ENCODE peak calls at places on chromosomes 16 and 17, in six cellular contexts. D, E, B, L, Y and O are unnamed samples.

GRCh38 chr17:77501101-77501566 is 360.4 kb downstream of the SEC14L1 start:
- DNase-seq in D (peak; percentile 56), E (peak; percentile 56), B (peak; percentile 57), L (no peak), Y (no peak), O (no peak)

GRCh38 chr16:58649707-58650106 is 20.1 kb upstream of the CNOT1 start:
- DNase-seq in D (no peak), E (no peak), B (no peak), L (no peak), Y (no peak), O (no peak)

GRCh38 chr16:12846592-12846991 is 42.9 kb upstream of the CPPED1 start:
- DNase-seq in D (no peak), E (no peak), B (no peak), L (no peak), Y (no peak), O (no peak)

GRCh38 chr17:38761612-38762011 is 9.1 kb downstream of the PSMB3 start:
- DNase-seq in D (no peak), E (peak; percentile 55), B (peak; percentile 81), L (no peak), Y (no peak), O (peak; percentile 58)

GRCh38 chr17:7232114-7232513 is 2.2 kb downstream of the DVL2 start:
- DNase-seq in D (no peak), E (no peak), B (no peak), L (no peak), Y (no peak), O (no peak)

GRCh38 chr17:40535924-40536717 is 29.2 kb downstream of the CCR7 start:
- DNase-seq in D (no peak), E (no peak), B (no peak), L (no peak), Y (peak; percentile 80), O (no peak)

GRCh38 chr16:48383877-48384304 is 1.3 kb downstream of the SIAH1 start:
- DNase-seq in D (no peak), E (peak; percentile 27), B (peak; percentile 31), L (peak; percentile 21), Y (no peak), O (no peak)

GRCh38 chr16:86227801-86228200 is 282.5 kb upstream of the FOXF1 start:
- DNase-seq in D (no peak), E (no peak), B (no peak), L (no peak), Y (no peak), O (no peak)

GRCh38 chr17:80005360-80006338 is 30.0 kb downstream of the TBC1D16 start:
- DNase-seq in D (peak; percentile 78), E (peak; percentile 72), B (peak; percentile 60), L (no peak), Y (no peak), O (peak; percentile 80)

GRCh38 chr16:71473891-71474290 is 11.8 kb upstream of the ZNF23 start:
- DNase-seq in D (no peak), E (no peak), B (no peak), L (no peak), Y (no peak), O (no peak)

GRCh38 chr17:50272711-50273653 is 1.3 kb upstream of the TMEM92 start:
- DNase-seq in D (peak; percentile 74), E (peak; percentile 48), B (peak; percentile 48), L (no peak), Y (peak; percentile 38), O (peak; percentile 73)

GRCh38 chr17:1532836-1533602 is 16.6 kb upstream of the INPP5K start:
- DNase-seq in D (peak; percentile 57), E (peak; percentile 58), B (peak; percentile 62), L (no peak), Y (no peak), O (no peak)

GRCh38 chr17:79183221-79184158 is 108.9 kb downstream of the ENGASE start:
- DNase-seq in D (no peak), E (no peak), B (peak; percentile 60), L (no peak), Y (no peak), O (no peak)

GRCh38 chr17:31472137-31472536 is 80.7 kb downstream of the RAB11FIP4 start:
- DNase-seq in D (no peak), E (no peak), B (no peak), L (no peak), Y (no peak), O (no peak)

GRCh38 chr16:4273858-4274291 is 1.1 kb upstream of the TFAP4 start:
- DNase-seq in D (peak; percentile 72), E (peak; percentile 75), B (peak; percentile 82), L (peak; percentile 33), Y (peak; percentile 70), O (peak; percentile 78)

GRCh38 chr16:4270595-4270994 is 2.2 kb downstream of the TFAP4 start:
- DNase-seq in D (no peak), E (no peak), B (no peak), L (no peak), Y (no peak), O (no peak)

GRCh38 chr16:4270091-4270490 is 2.7 kb downstream of the TFAP4 start:
- DNase-seq in D (no peak), E (no peak), B (no peak), L (no peak), Y (no peak), O (no peak)

GRCh38 chr16:4272114-4272954 is 489 bp downstream of the TFAP4 start:
- DNase-seq in D (peak; percentile 73), E (peak; percentile 72), B (peak; percentile 60), L (peak; percentile 43), Y (peak; percentile 66), O (peak; percentile 62)

DNA sequence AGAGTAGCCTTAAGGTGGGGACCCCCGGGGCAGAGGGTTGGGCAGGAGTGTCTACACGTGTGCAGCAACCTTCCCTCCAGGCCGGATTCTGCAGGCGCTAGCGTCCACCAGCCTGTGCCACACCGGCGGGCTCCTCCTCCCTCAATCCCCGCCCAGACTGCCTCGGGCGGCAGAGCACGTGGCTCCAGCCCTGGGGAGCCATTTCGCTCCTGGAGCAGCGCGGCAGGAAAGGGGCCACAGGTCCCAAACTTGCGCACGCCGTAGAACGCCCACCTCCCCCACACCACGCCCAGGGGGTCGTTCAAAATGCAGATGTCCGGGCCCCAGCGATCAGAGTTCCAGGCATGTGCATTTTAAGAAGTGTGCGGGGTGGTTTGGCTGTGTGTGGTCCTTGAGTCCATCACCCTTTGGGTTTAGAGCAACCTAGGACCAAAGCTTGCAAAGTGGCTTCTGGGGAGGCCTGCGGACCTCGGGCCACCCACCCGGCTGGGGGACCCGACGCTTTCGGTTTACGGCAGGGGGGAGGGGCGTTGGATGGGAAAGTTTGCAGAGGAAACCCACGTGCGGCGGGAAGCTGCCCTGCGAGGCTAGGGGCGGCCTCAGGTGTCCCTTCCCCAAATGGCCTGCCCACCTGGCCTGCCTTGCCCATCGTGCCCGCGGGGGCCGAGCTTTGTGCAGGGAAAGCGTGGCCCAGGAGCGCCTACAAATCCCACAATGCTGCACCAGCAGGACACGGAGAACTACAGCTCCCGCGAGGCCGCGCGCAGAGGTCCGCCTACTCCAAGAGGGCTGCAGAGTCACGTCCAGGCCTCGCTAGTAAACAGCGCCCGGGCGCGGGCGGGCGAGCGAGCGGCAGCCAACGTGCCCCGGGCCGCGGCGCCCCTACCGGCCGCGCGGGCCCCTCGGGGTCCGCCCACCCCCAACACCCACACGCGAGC is 1.4 kb downstream of the TFAP4 start:
- DNase-seq in D (peak; percentile 91), E (peak; percentile 94), B (peak; percentile 96), L (peak; percentile 93), Y (peak; percentile 93), O (peak; percentile 94)
- TF ChIP-seq CTCF in D (no peak), E (peak; percentile 34), B (peak; percentile 16), L (no peak), Y (no peak), O (no peak)

GRCh38 chr17:3893003-3893719 is at the start of gene CAMKK1:
- DNase-seq in D (peak; percentile 92), E (peak; percentile 92), B (peak; percentile 86), L (peak; percentile 85), Y (peak; percentile 90), O (peak; percentile 84)
- H3K4me1 ChIP-seq in D (peaks cover 18% of the 10 kb centered on the region), E (peaks cover 52% of the 10 kb centered on the region), B (peaks cover 54% of the 10 kb centered on the region), L (peaks cover 15% of the 10 kb centered on the region), Y (peaks cover 61% of the 10 kb centered on the region), O (peaks cover 7% of the 10 kb centered on the region)

GRCh38 chr16:3623642-3624041 is 12.2 kb upstream of the SLX4 start:
- DNase-seq in D (no peak), E (peak; percentile 66), B (no peak), L (no peak), Y (no peak), O (no peak)

GRCh38 chr16:3625911-3626732 is 14.7 kb upstream of the SLX4 start:
- DNase-seq in D (no peak), E (peak; percentile 79), B (no peak), L (no peak), Y (no peak), O (no peak)

DNA sequence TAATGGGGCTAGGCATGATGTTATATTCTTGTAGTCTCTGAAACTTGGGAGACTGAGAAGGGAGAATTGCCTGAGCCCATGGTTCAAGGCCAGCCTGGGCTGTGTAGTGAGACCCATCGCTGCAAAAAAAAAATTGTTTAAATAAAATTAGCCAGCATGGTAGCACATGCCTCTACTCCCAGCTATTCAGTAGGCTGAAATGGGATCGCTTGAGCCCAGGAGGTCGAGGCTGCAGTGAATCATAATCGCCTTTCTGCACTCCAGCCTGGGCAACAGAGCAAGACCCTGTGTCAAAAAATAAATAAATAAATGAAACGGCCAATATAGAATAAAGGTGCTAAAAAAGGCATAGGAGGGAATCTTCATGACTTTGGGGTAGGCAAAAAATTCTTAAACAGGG is 13.9 kb upstream of the SLX4 start:
- DNase-seq in D (no peak), E (no peak), B (no peak), L (no peak), Y (no peak), O (no peak)
- H3K4me3 ChIP-seq in D (no peak overlapping the region), E (peak overlapping the region; percentile 36), B (no peak overlapping the region), L (no peak overlapping the region), Y (no peak overlapping the region), O (no peak overlapping the region)

GRCh38 chr17:52383493-52384100 is 225.1 kb upstream of the CA10 start:
- DNase-seq in D (no peak), E (peak; percentile 52), B (peak; percentile 70), L (peak; percentile 70), Y (peak; percentile 39), O (peak; percentile 70)
- TF ChIP-seq CTCF in D (no peak), E (peak; percentile 84), B (peak; percentile 39), L (peak; percentile 39), Y (no peak), O (peak; percentile 70)